ENCODE peak calls at places on chromosomes 12 and 14, in four cellular contexts. One of them, this sample, is unnamed.

GRCh38 chr14:95185452-95186392 is 28.4 kb upstream of the DICER1 start:
- DNase-seq in K562: peak; percentile 24
- DNase-seq in H1: no peak
- DNase-seq in GM12891: no peak
- DNase-seq in this sample: no peak

GRCh38 chr14:68682166-68683103 is 110.4 kb downstream of the ZFP36L1 start:
- DNase-seq in K562: no peak
- DNase-seq in H1: no peak
- DNase-seq in GM12891: no peak
- DNase-seq in this sample: no peak

GRCh38 chr14:29089849-29090248 is 323.3 kb downstream of the FOXG1 start:
- DNase-seq in K562: no peak
- DNase-seq in H1: no peak
- DNase-seq in GM12891: no peak
- DNase-seq in this sample: no peak

GRCh38 chr14:80996049-80996901 is 40.9 kb downstream of the TSHR start:
- DNase-seq in K562: peak; percentile 15
- DNase-seq in GM12891: peak; percentile 25
- DNase-seq in H1: no peak
- DNase-seq in this sample: no peak

GRCh38 chr14:103402700-103403099 is 17.5 kb downstream of the MARK3 start:
- DNase-seq in K562: no peak
- DNase-seq in H1: no peak
- DNase-seq in GM12891: no peak
- DNase-seq in this sample: no peak

GRCh38 chr14:33812181-33812580 is 138.7 kb downstream of the EGLN3 start:
- DNase-seq in H1: no peak
- DNase-seq in GM12891: no peak
- DNase-seq in K562: peak; percentile 12
- DNase-seq in this sample: no peak

GRCh38 chr12:92021665-92022033 is 124.0 kb downstream of the BTG1 start:
- DNase-seq in H1: peak; percentile 47
- DNase-seq in K562: no peak
- DNase-seq in GM12891: no peak
- DNase-seq in this sample: no peak

GRCh38 chr12:121059031-121059898 is 20.2 kb upstream of the OASL start:
- DNase-seq in K562: no peak
- DNase-seq in H1: no peak
- DNase-seq in GM12891: no peak
- DNase-seq in this sample: no peak

GRCh38 chr12:38465020-38465419 is 148.4 kb downstream of the ALG10B start:
- DNase-seq in GM12891: no peak
- DNase-seq in K562: no peak
- DNase-seq in H1: no peak
- DNase-seq in this sample: no peak

GRCh38 chr14:23174266-23174665 is 9.2 kb downstream of the SLC7A8 start:
- DNase-seq in H1: no peak
- DNase-seq in K562: no peak
- DNase-seq in GM12891: no peak
- DNase-seq in this sample: no peak
- TF ChIP-seq POLR2AphosphoS5 in H1: no peak
- TF ChIP-seq POLR2AphosphoS5 in K562: no peak
- TF ChIP-seq POLR2AphosphoS5 in GM12891: no peak
- TF ChIP-seq POLR2AphosphoS5 in this sample: no peak

DNA sequence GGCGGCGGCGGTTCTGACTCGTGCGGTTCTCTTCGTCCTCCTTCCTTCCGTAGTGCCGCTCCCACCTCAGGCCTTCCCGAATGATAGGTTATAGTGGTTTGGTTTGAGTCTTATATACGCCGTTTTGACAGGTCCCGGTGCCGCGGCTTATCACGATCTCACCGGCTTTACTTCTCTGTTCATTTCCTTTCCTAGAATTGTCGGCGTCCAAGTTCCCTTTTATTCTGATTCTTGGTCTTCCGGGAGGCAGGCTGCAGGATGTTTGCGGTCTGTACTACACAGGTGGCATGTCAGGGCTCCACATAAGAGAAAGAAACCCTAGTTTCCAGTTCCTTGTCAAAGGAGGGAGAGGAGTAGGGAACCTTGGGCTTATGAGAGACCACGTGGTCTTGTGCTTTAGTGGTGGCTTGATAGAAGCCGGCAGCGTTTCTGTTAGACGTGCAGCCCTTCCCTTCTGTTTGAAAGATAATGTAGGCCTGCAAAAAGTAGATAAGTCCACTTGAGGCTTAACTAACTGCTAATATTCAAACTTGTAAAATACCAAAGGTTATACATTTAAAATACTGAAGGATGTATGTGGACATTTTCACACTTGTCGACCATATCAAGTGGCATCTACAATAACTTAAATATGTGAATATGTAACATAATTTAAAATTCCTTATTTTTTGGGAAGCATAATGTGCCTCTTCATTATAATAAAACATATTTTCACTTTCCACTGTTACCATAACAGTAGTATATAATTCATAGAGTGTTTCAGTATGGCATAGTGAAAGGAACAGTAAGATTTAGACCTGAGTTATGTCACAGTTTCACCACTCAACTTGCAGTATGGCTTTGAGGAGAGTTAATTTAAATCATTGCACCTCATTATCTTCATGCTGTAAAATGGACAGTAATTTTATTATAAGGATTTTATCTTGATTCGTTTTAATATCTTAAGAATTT is 804 bp downstream of the USP15 start:
- DNase-seq in K562: peak; percentile 52
- DNase-seq in H1: no peak
- DNase-seq in GM12891: peak; percentile 13
- DNase-seq in this sample: no peak
- TF ChIP-seq POLR2A in K562: no peak
- TF ChIP-seq POLR2A in H1: no peak
- TF ChIP-seq POLR2A in GM12891: peak; percentile 11
- TF ChIP-seq POLR2A in this sample: no peak

GRCh38 chr12:70070494-70071007 is 172.7 kb upstream of the CNOT2 start:
- DNase-seq in H1: no peak
- DNase-seq in GM12891: no peak
- DNase-seq in K562: no peak
- DNase-seq in this sample: no peak
- TF ChIP-seq TAF1 in H1: no peak
- TF ChIP-seq TAF1 in GM12891: no peak
- TF ChIP-seq TAF1 in K562: no peak
- TF ChIP-seq TAF1 in this sample: no peak

DNA sequence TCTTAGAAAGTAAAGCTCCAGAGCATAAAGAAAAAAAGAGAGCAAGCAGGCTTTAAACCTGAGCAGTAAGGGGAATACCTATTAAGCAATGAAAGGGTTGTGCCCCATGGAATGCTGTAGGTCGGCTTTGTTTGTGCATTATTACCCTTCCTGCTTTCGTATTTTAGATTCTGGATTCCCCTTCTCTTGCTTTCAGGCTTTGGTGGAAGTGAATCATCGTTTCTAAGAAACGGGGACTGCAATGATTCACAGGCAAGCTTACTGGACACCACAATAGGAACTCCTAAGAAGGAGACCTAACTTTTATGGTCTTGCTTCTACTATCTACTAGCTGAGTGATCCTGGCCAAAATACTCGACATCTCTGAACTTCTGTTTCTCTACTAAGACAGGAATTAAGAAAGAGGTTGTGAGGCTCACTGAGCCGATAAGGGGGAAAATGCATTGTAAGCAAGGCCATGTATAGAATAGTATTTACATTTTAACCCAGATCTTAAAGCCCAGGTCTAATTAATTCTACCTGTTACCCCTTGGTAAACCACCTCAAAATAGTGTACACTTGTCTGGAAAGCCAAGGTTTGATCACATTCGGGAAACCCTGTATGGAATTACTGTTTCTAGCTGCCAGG is 1.2 kb upstream of the BMAL2 start:
- DNase-seq in GM12891: no peak
- DNase-seq in K562: peak; percentile 22
- DNase-seq in H1: no peak
- DNase-seq in this sample: peak; percentile 18
- TF ChIP-seq POLR2AphosphoS5 in GM12891: no peak
- TF ChIP-seq POLR2AphosphoS5 in K562: no peak
- TF ChIP-seq POLR2AphosphoS5 in H1: no peak
- TF ChIP-seq POLR2AphosphoS5 in this sample: no peak

GRCh38 chr12:110247340-110248095 is 33.5 kb upstream of the ATP2A2 start:
- DNase-seq in GM12891: no peak
- DNase-seq in H1: no peak
- DNase-seq in K562: no peak
- DNase-seq in this sample: no peak
- TF ChIP-seq POLR2A in GM12891: no peak
- TF ChIP-seq POLR2A in H1: no peak
- TF ChIP-seq POLR2A in K562: no peak
- TF ChIP-seq POLR2A in this sample: no peak

GRCh38 chr14:90087433-90087832 is 25.6 kb downstream of the KCNK13 start:
- DNase-seq in GM12891: no peak
- DNase-seq in K562: no peak
- DNase-seq in H1: no peak
- DNase-seq in this sample: no peak

GRCh38 chr14:90093942-90094595 is 32.3 kb downstream of the KCNK13 start:
- DNase-seq in K562: no peak
- DNase-seq in GM12891: no peak
- DNase-seq in H1: no peak
- DNase-seq in this sample: no peak

GRCh38 chr14:90088160-90088559 is 26.4 kb downstream of the KCNK13 start:
- DNase-seq in H1: no peak
- DNase-seq in K562: no peak
- DNase-seq in GM12891: no peak
- DNase-seq in this sample: no peak

DNA sequence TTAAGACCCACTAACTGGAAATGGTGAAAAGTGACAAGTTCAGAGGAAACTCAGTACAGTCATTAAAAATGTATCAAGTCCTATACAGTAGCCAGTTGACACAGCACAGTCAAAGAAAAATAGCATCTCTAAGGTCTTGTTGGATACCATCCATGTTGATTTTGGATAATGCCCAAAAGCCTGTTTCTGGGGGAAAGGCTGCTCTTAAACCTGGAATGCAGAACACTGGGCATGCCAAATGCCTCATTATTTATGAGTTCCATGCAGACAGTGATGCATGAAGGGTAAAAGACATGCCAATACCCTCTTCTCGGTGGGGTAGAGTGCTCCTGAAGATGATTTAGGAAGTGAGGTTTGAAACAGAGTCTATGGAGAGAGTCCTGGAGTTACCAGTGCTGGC is 29.6 kb downstream of the KCNK13 start:
- DNase-seq in K562: no peak
- DNase-seq in H1: no peak
- DNase-seq in GM12891: no peak
- DNase-seq in this sample: no peak
- TF ChIP-seq TAF1 in K562: no peak
- TF ChIP-seq TAF1 in H1: no peak
- TF ChIP-seq TAF1 in GM12891: no peak
- TF ChIP-seq TAF1 in this sample: no peak

GRCh38 chr12:109716512-109717389 is 3.1 kb downstream of the FAM222A start:
- DNase-seq in GM12891: no peak
- DNase-seq in K562: no peak
- DNase-seq in H1: no peak
- DNase-seq in this sample: no peak
- TF ChIP-seq POLR2AphosphoS5 in GM12891: no peak
- TF ChIP-seq POLR2AphosphoS5 in K562: no peak
- TF ChIP-seq POLR2AphosphoS5 in H1: no peak
- TF ChIP-seq POLR2AphosphoS5 in this sample: no peak

GRCh38 chr12:95605875-95606274 is 54.6 kb upstream of the USP44 start:
- DNase-seq in K562: no peak
- DNase-seq in H1: no peak
- DNase-seq in GM12891: no peak
- DNase-seq in this sample: no peak
- TF ChIP-seq POLR2A in K562: no peak
- TF ChIP-seq POLR2A in H1: no peak
- TF ChIP-seq POLR2A in GM12891: no peak
- TF ChIP-seq POLR2A in this sample: no peak

GRCh38 chr12:113310489-113310888 is 24.4 kb downstream of the SLC8B1 start:
- DNase-seq in K562: no peak
- DNase-seq in GM12891: no peak
- DNase-seq in H1: no peak
- DNase-seq in this sample: no peak

GRCh38 chr12:113316155-113316554 is 18.8 kb downstream of the SLC8B1 start:
- DNase-seq in H1: no peak
- DNase-seq in K562: no peak
- DNase-seq in GM12891: no peak
- DNase-seq in this sample: no peak

GRCh38 chr12:113317122-113317521 is 17.8 kb downstream of the SLC8B1 start:
- DNase-seq in GM12891: no peak
- DNase-seq in H1: no peak
- DNase-seq in K562: no peak
- DNase-seq in this sample: no peak

GRCh38 chr12:113315358-113315757 is 19.6 kb downstream of the SLC8B1 start:
- DNase-seq in K562: no peak
- DNase-seq in GM12891: no peak
- DNase-seq in H1: no peak
- DNase-seq in this sample: no peak

GRCh38 chr12:113314121-113314529 is 20.8 kb downstream of the SLC8B1 start:
- DNase-seq in H1: no peak
- DNase-seq in K562: peak; percentile 81
- DNase-seq in GM12891: no peak
- DNase-seq in this sample: no peak
- TF ChIP-seq TAF1 in H1: no peak
- TF ChIP-seq TAF1 in K562: no peak
- TF ChIP-seq TAF1 in GM12891: no peak
- TF ChIP-seq TAF1 in this sample: no peak